ENCODE peak calls at places on chromosome 22, in nine cellular contexts. U, B, X, K, S, Q, N, T and R are unnamed samples.

GRCh38 chr22:19709063-19709769 is 5.1 kb upstream of the SEPTIN5 start:
- DNase-seq in U (no peak), B (no peak), X (no peak), K (no peak), S (no peak), Q (no peak), N (peak; percentile 78), T (peak; percentile 44), R (no peak)

GRCh38 chr22:41915035-41915782 is at the start of gene SHISA8:
- DNase-seq in U (peak; percentile 79), B (peak; percentile 64), X (peak; percentile 43), K (no peak), S (peak; percentile 12), Q (no peak), N (peak; percentile 52), T (peak; percentile 91), R (peak; percentile 41)

GRCh38 chr22:31631381-31631780 is 30.6 kb downstream of the PISD start:
- DNase-seq in U (no peak), B (no peak), X (no peak), K (no peak), S (no peak), Q (no peak), N (no peak), T (peak; percentile 78), R (no peak)

GRCh38 chr22:41919357-41920224 is 4.7 kb upstream of the SHISA8 start:
- DNase-seq in U (peak; percentile 53), B (peak; percentile 82), X (no peak), K (no peak), S (no peak), Q (peak; percentile 63), N (peak; percentile 78), T (peak; percentile 95), R (peak; percentile 27)

GRCh38 chr22:44188986-44189630 is 8.4 kb downstream of the PARVG start:
- DNase-seq in U (no peak), B (no peak), X (no peak), K (peak; percentile 6), S (no peak), Q (no peak), N (no peak), T (peak; percentile 81), R (no peak)

GRCh38 chr22:39208013-39208680 is 36.6 kb downstream of the PDGFB start:
- DNase-seq in U (no peak), B (no peak), X (no peak), K (no peak), S (no peak), Q (no peak), N (no peak), T (peak; percentile 69), R (no peak)

GRCh38 chr22:32574957-32575893 is 100.6 kb downstream of the FBXO7 start:
- DNase-seq in U (peak; percentile 45), B (no peak), X (no peak), K (no peak), S (no peak), Q (no peak), N (no peak), T (no peak), R (no peak)

GRCh38 chr22:38864361-38865191 is 7.4 kb downstream of the CBX6 start:
- DNase-seq in U (no peak), B (peak; percentile 38), X (no peak), K (no peak), S (no peak), Q (no peak), N (peak; percentile 77), T (peak; percentile 81), R (no peak)

GRCh38 chr22:43152355-43153071 is 1.2 kb downstream of the TSPO start:
- DNase-seq in U (no peak), B (peak; percentile 88), X (peak; percentile 68), K (peak; percentile 35), S (peak; percentile 27), Q (peak; percentile 37), N (peak; percentile 87), T (peak; percentile 96), R (peak; percentile 67)

GRCh38 chr22:22710719-22711531 is 66.5 kb downstream of the GGTLC2 start:
- DNase-seq in U (peak; percentile 61), B (peak; percentile 77), X (peak; percentile 71), K (no peak), S (no peak), Q (peak; percentile 11), N (peak; percentile 51), T (peak; percentile 92), R (peak; percentile 79)

GRCh38 chr22:42364641-42365336 is 67.4 kb downstream of the NFAM1 start:
- DNase-seq in U (no peak), B (no peak), X (no peak), K (no peak), S (peak; percentile 28), Q (no peak), N (no peak), T (no peak), R (no peak)

GRCh38 chr22:44003776-44004460 is 20.2 kb upstream of the PARVB start:
- DNase-seq in U (peak; percentile 63), B (no peak), X (no peak), K (no peak), S (no peak), Q (no peak), N (no peak), T (peak; percentile 34), R (no peak)

GRCh38 chr22:27370281-27370680 is 431.3 kb downstream of the MN1 start:
- DNase-seq in U (no peak), B (no peak), X (no peak), K (no peak), S (no peak), Q (no peak), N (no peak), T (no peak), R (no peak)

GRCh38 chr22:45211848-45212247 is 28.8 kb downstream of the KIAA0930 start:
- DNase-seq in U (no peak), B (no peak), X (no peak), K (no peak), S (no peak), Q (no peak), N (no peak), T (peak; percentile 53), R (no peak)

DNA sequence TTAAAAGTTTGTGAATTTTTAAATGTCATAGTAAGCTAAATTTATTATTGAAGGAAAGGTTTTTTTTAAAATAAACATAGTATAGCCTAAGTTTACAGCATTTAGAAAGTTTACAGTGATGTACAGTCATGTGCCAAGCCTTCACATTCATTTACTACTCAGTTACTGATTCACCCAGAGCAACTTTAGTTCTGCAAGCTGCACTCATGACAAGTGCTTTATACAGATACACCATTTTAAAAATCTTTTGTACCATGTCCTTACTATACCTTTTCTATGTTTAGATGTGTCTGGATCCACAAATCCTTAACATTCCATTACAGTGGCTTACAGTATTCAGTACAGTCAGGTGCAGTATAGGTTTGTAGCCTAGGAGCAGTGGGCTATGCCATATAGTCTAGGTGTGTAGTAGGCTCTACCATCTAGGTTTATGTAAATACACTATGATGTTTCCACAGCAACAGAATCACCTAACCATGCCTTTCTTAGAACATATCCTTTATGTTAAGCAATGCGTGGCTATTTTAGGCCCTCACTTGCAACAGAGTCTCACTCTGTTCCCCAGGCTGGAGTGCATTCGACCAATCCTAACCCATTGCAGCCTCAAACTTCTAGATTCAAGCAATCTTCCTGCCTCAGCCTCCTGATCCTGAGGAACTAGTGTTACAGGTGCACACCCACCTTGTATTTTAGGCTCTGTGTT is 79.5 kb upstream of the SLC25A18 start:
- DNase-seq in U (no peak), B (no peak), X (no peak), K (no peak), S (no peak), Q (no peak), N (peak; percentile 43), T (no peak), R (no peak)
- H3K27ac ChIP-seq in U (peak overlapping the region; percentile 53), B (no peak overlapping the region), X (no peak overlapping the region), K (no peak overlapping the region), S (no peak overlapping the region), Q (no peak overlapping the region), N (peak overlapping the region; percentile 72), T (no peak overlapping the region), R (no peak overlapping the region)

GRCh38 chr22:24806663-24807001 is 621 bp downstream of the SGSM1 start:
- DNase-seq in U (peak; percentile 24), B (no peak), X (no peak), K (no peak), S (no peak), Q (no peak), N (no peak), T (no peak), R (no peak)

GRCh38 chr22:24807284-24807950 is 1.4 kb downstream of the SGSM1 start:
- DNase-seq in U (peak; percentile 38), B (peak; percentile 17), X (no peak), K (peak; percentile 15), S (no peak), Q (no peak), N (peak; percentile 61), T (no peak), R (peak; percentile 2)

GRCh38 chr22:24803064-24803542 is 2.9 kb upstream of the SGSM1 start:
- DNase-seq in U (peak; percentile 79), B (peak; percentile 71), X (peak; percentile 67), K (no peak), S (no peak), Q (peak; percentile 54), N (peak; percentile 46), T (no peak), R (peak; percentile 46)

GRCh38 chr22:24809331-24809730 is 3.3 kb downstream of the SGSM1 start:
- DNase-seq in U (no peak), B (no peak), X (no peak), K (no peak), S (no peak), Q (no peak), N (no peak), T (no peak), R (no peak)

GRCh38 chr22:24805790-24806662 is at the start of gene SGSM1:
- DNase-seq in U (peak; percentile 96), B (peak; percentile 86), X (peak; percentile 71), K (peak; percentile 21), S (peak; percentile 4), Q (peak; percentile 75), N (peak; percentile 91), T (peak; percentile 92), R (peak; percentile 73)
- H3K4me3 ChIP-seq in U (peak within 1 kb of the TSS; percentile 81), B (peak within 1 kb of the TSS; percentile 79), X (peak within 1 kb of the TSS; percentile 67), K (peak within 1 kb of the TSS; percentile 71), S (peak within 1 kb of the TSS; percentile 39), Q (peak within 1 kb of the TSS; percentile 83), N (peak within 1 kb of the TSS; percentile 63), T (peak within 1 kb of the TSS; percentile 37), R (peak within 1 kb of the TSS; percentile 65)

GRCh38 chr22:35467788-35468187 is 67.8 kb downstream of the MCM5 start:
- DNase-seq in U (peak; percentile 72), B (peak; percentile 71), X (no peak), K (no peak), S (peak; percentile 19), Q (peak; percentile 70), N (peak; percentile 93), T (peak; percentile 77), R (no peak)
- H3K27ac ChIP-seq in U (peak overlapping the region; percentile 44), B (peak overlapping the region; percentile 82), X (no peak overlapping the region), K (peak overlapping the region; percentile 59), S (no peak overlapping the region), Q (peak overlapping the region; percentile 96), N (peak overlapping the region; percentile 68), T (peak overlapping the region; percentile 70), R (no peak overlapping the region)

DNA sequence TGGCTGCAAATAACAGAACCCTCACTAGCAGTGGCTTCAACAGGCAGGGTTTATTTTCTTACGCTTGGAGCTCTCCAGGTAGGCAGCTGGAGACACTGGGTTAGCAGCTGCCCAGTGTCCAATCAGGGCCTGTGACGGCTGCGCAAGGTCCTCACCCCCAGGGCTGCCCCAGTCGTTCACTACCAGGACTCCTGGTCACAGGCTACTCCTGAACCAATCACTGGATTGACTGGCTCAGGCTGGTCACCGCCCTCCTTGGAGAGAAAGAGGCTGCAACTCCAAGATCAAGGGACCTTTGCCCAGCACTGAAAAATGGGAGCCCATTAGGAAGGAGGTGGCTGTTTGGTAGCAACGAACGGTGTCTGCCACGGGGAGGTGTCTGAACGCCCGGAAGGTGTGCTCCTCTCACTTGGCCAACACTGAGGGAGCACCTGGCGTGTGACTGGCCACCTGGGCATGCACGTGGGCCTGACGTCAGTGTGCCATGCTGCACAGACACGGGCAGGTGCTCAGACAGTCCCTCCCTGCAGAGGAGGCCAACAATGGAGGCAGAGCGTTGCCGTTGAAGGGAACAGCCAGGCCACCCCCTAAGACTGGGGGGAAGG is 5.1 kb downstream of the ARSA start:
- DNase-seq in U (no peak), B (peak; percentile 93), X (no peak), K (no peak), S (no peak), Q (no peak), N (no peak), T (peak; percentile 82), R (no peak)
- H3K4me3 ChIP-seq in U (no peak overlapping the region), B (no peak overlapping the region), X (no peak overlapping the region), K (no peak overlapping the region), S (no peak overlapping the region), Q (no peak overlapping the region), N (no peak overlapping the region), T (no peak overlapping the region), R (peak overlapping the region; percentile 68)